ENCODE peak calls at places on chromosomes 6 and 20, in six cellular contexts. One of them, this sample, is unnamed.

GRCh38 chr6:25017486-25017885 is 81.7 kb upstream of the RIPOR2 start:
- DNase-seq in GM18507: no peak
- DNase-seq in DMS53: no peak
- DNase-seq in ascending aorta: no peak
- DNase-seq in Panc1: no peak
- DNase-seq in stimulated activated CD4-positive, alpha-beta T cell treated with anti-CD3 and anti-CD28 coated beads, Interleukin-2, amount 100 ng/mL, for 48 hours: no peak
- DNase-seq in this sample: no peak

GRCh38 chr20:5781798-5782750 is 31.9 kb downstream of the SHLD1 start:
- DNase-seq in GM18507: no peak
- DNase-seq in DMS53: peak
- DNase-seq in ascending aorta: no peak
- DNase-seq in Panc1: no peak
- DNase-seq in stimulated activated CD4-positive, alpha-beta T cell treated with anti-CD3 and anti-CD28 coated beads, Interleukin-2, amount 100 ng/mL, for 48 hours: no peak
- DNase-seq in this sample: no peak

GRCh38 chr6:53795254-53795701 is 473 bp downstream of the LRRC1 start:
- DNase-seq in GM18507: no peak
- DNase-seq in DMS53: peak
- DNase-seq in ascending aorta: no peak
- DNase-seq in Panc1: no peak
- DNase-seq in stimulated activated CD4-positive, alpha-beta T cell treated with anti-CD3 and anti-CD28 coated beads, Interleukin-2, amount 100 ng/mL, for 48 hours: no peak
- DNase-seq in this sample: no peak

GRCh38 chr6:142960098-142960497 is 15.1 kb upstream of the HIVEP2 start:
- DNase-seq in GM18507: no peak
- DNase-seq in DMS53: no peak
- DNase-seq in ascending aorta: no peak
- DNase-seq in Panc1: no peak
- DNase-seq in stimulated activated CD4-positive, alpha-beta T cell treated with anti-CD3 and anti-CD28 coated beads, Interleukin-2, amount 100 ng/mL, for 48 hours: no peak
- DNase-seq in this sample: no peak

GRCh38 chr20:46406986-46407670 is 713 bp upstream of the ELMO2 start:
- DNase-seq in GM18507: peak
- DNase-seq in DMS53: peak
- DNase-seq in ascending aorta: peak
- DNase-seq in Panc1: no peak
- DNase-seq in stimulated activated CD4-positive, alpha-beta T cell treated with anti-CD3 and anti-CD28 coated beads, Interleukin-2, amount 100 ng/mL, for 48 hours: peak
- DNase-seq in this sample: no peak

GRCh38 chr20:40960101-40960500 is 68.5 kb upstream of the TOP1 start:
- DNase-seq in GM18507: no peak
- DNase-seq in DMS53: no peak
- DNase-seq in ascending aorta: no peak
- DNase-seq in Panc1: no peak
- DNase-seq in stimulated activated CD4-positive, alpha-beta T cell treated with anti-CD3 and anti-CD28 coated beads, Interleukin-2, amount 100 ng/mL, for 48 hours: no peak
- DNase-seq in this sample: no peak

GRCh38 chr6:2531426-2532208 is 219.1 kb downstream of the MYLK4 start:
- DNase-seq in GM18507: no peak
- DNase-seq in DMS53: no peak
- DNase-seq in ascending aorta: no peak
- DNase-seq in Panc1: no peak
- DNase-seq in stimulated activated CD4-positive, alpha-beta T cell treated with anti-CD3 and anti-CD28 coated beads, Interleukin-2, amount 100 ng/mL, for 48 hours: no peak
- DNase-seq in this sample: no peak

GRCh38 chr6:6580225-6580870 is 8.2 kb upstream of the LY86 start:
- DNase-seq in GM18507: no peak
- DNase-seq in DMS53: no peak
- DNase-seq in ascending aorta: no peak
- DNase-seq in Panc1: no peak
- DNase-seq in stimulated activated CD4-positive, alpha-beta T cell treated with anti-CD3 and anti-CD28 coated beads, Interleukin-2, amount 100 ng/mL, for 48 hours: no peak
- DNase-seq in this sample: no peak

GRCh38 chr20:59948828-59949720 is 8.9 kb downstream of the FAM217B start:
- DNase-seq in GM18507: no peak
- DNase-seq in DMS53: peak
- DNase-seq in ascending aorta: no peak
- DNase-seq in Panc1: no peak
- DNase-seq in stimulated activated CD4-positive, alpha-beta T cell treated with anti-CD3 and anti-CD28 coated beads, Interleukin-2, amount 100 ng/mL, for 48 hours: no peak
- DNase-seq in this sample: no peak

GRCh38 chr6:109834595-109835437 is 143.3 kb upstream of the GPR6 start:
- DNase-seq in GM18507: no peak
- DNase-seq in DMS53: no peak
- DNase-seq in ascending aorta: no peak
- DNase-seq in Panc1: no peak
- DNase-seq in stimulated activated CD4-positive, alpha-beta T cell treated with anti-CD3 and anti-CD28 coated beads, Interleukin-2, amount 100 ng/mL, for 48 hours: no peak
- DNase-seq in this sample: no peak

GRCh38 chr6:99132026-99132425 is 184.3 kb upstream of the FBXL4 start:
- DNase-seq in GM18507: no peak
- DNase-seq in DMS53: no peak
- DNase-seq in ascending aorta: no peak
- DNase-seq in Panc1: no peak
- DNase-seq in stimulated activated CD4-positive, alpha-beta T cell treated with anti-CD3 and anti-CD28 coated beads, Interleukin-2, amount 100 ng/mL, for 48 hours: no peak
- DNase-seq in this sample: no peak

GRCh38 chr6:127592964-127593363 is 16.0 kb downstream of the C6orf58 start:
- DNase-seq in GM18507: no peak
- DNase-seq in DMS53: peak
- DNase-seq in ascending aorta: no peak
- DNase-seq in Panc1: no peak
- DNase-seq in stimulated activated CD4-positive, alpha-beta T cell treated with anti-CD3 and anti-CD28 coated beads, Interleukin-2, amount 100 ng/mL, for 48 hours: no peak
- DNase-seq in this sample: no peak

GRCh38 chr6:44652551-44652950 is 265.0 kb downstream of the CDC5L start:
- DNase-seq in GM18507: no peak
- DNase-seq in DMS53: no peak
- DNase-seq in ascending aorta: no peak
- DNase-seq in Panc1: no peak
- DNase-seq in stimulated activated CD4-positive, alpha-beta T cell treated with anti-CD3 and anti-CD28 coated beads, Interleukin-2, amount 100 ng/mL, for 48 hours: no peak
- DNase-seq in this sample: no peak

This sample was measured in cerebellar nuclear complex.